ENCODE peak calls at places on chromosomes 11 and 22, in seven cellular contexts. K, H, O, S, F, E and L are unnamed samples.

GRCh38 chr11:118910309-118911112 is 15.2 kb downstream of the BCL9L start:
- DNase-seq in K (peak; percentile 78), H (no peak), O (peak; percentile 87), S (no peak), F (peak; percentile 93), E (peak; percentile 95), L (no peak)

GRCh38 chr11:79564288-79564925 is 123.6 kb upstream of the TENM4 start:
- DNase-seq in K (no peak), H (no peak), O (peak; percentile 88), S (peak; percentile 92), F (no peak), E (no peak), L (peak; percentile 15)

GRCh38 chr11:87456499-87456898 is 418.8 kb downstream of the TMEM135 start:
- DNase-seq in K (no peak), H (no peak), O (no peak), S (no peak), F (no peak), E (no peak), L (no peak)

GRCh38 chr22:33756508-33756949 is 163.7 kb downstream of the LARGE1 start:
- DNase-seq in K (no peak), H (peak; percentile 25), O (no peak), S (no peak), F (peak; percentile 66), E (no peak), L (no peak)

GRCh38 chr11:64036081-64037026 is 623 bp downstream of the FLRT1 start:
- DNase-seq in K (peak; percentile 61), H (no peak), O (no peak), S (no peak), F (peak; percentile 66), E (peak; percentile 24), L (no peak)

GRCh38 chr11:35730254-35730653 is 67.7 kb downstream of the TRIM44 start:
- DNase-seq in K (no peak), H (no peak), O (no peak), S (no peak), F (no peak), E (no peak), L (no peak)

GRCh38 chr11:60847906-60848305 is 6.0 kb downstream of the CCDC86 start:
- DNase-seq in K (no peak), H (no peak), O (no peak), S (no peak), F (no peak), E (no peak), L (no peak)

GRCh38 chr11:69671734-69672465 is 3.3 kb downstream of the LTO1 start:
- DNase-seq in K (no peak), H (no peak), O (no peak), S (no peak), F (no peak), E (no peak), L (no peak)

GRCh38 chr11:131682373-131683015 is 312.1 kb downstream of the NTM start:
- DNase-seq in K (no peak), H (no peak), O (no peak), S (no peak), F (peak; percentile 26), E (no peak), L (no peak)

GRCh38 chr22:35631597-35631996 is 14.5 kb upstream of the MB start:
- DNase-seq in K (no peak), H (peak; percentile 60), O (peak; percentile 64), S (no peak), F (no peak), E (no peak), L (no peak)

GRCh38 chr11:72058416-72059034 is 21.8 kb downstream of the NUMA1 start:
- DNase-seq in K (no peak), H (no peak), O (no peak), S (no peak), F (no peak), E (peak; percentile 18), L (no peak)